ENCODE peak calls at places on chromosomes 11 and 22, in eight cellular contexts. W is GM20000, A is fibroblast of pulmonary artery, K is MM.1S, U is fibroblast of lung, N is mucosa of descending colon, M is pancreas, Y is tibial artery. S is an unnamed sample.

GRCh38 chr22:22164541-22165272 is 79.9 kb upstream of the VPREB1 start:
- DNase-seq in K (no peak), Y (no peak), N (no peak), U (no peak), A (no peak), M (no peak), W (no peak), S (no peak)

GRCh38 chr11:71433648-71434450 is 14.3 kb downstream of the DHCR7 start:
- DNase-seq in M (no peak), W (no peak), N (peak), Y (no peak), A (peak), U (no peak), K (no peak), S (no peak)

GRCh38 chr22:35549338-35549737 is 8.7 kb downstream of the RASD2 start:
- DNase-seq in M (no peak), Y (no peak), A (no peak), U (no peak), N (no peak), W (no peak), K (no peak), S (no peak)

GRCh38 chr11:79400717-79401330 is 40.0 kb downstream of the TENM4 start:
- DNase-seq in Y (no peak), A (peak), W (peak), K (no peak), N (peak), M (no peak), U (no peak), S (no peak)

GRCh38 chr22:30701872-30702271 is 7.2 kb downstream of the OSBP2 start:
- DNase-seq in M (no peak), A (peak), U (peak), K (no peak), N (no peak), W (no peak), Y (no peak), S (no peak)

GRCh38 chr11:112132737-112133136 is 31.2 kb downstream of the IL18 start:
- DNase-seq in K (peak), W (no peak), M (no peak), A (no peak), N (no peak), U (no peak), Y (no peak), S (no peak)

GRCh38 chr22:28560005-28560742 is 119.5 kb downstream of the TTC28 start:
- DNase-seq in W (no peak), M (no peak), K (no peak), U (peak), Y (no peak), A (peak), N (no peak), S (no peak)

GRCh38 chr11:100778386-100778785 is 91.3 kb downstream of the ARHGAP42 start:
- DNase-seq in U (no peak), M (no peak), A (no peak), Y (no peak), W (no peak), N (no peak), K (no peak), S (no peak)

GRCh38 chr11:132770802-132771545 is 761.3 kb downstream of the OPCML start:
- DNase-seq in M (no peak), N (no peak), W (no peak), U (peak), K (no peak), Y (no peak), A (no peak), S (no peak)

GRCh38 chr22:31039393-31039792 is 41.7 kb upstream of the SMTN start:
- DNase-seq in N (no peak), W (no peak), Y (no peak), M (no peak), K (no peak), U (peak), A (peak), S (no peak)

GRCh38 chr11:65425971-65426838 is 3.6 kb downstream of the NEAT1 start:
- DNase-seq in M (no peak), N (peak), W (peak), Y (no peak), K (peak), U (peak), A (peak), S (no peak)

GRCh38 chr22:50605349-50606074 is 4.9 kb downstream of the MAPK8IP2 start:
- DNase-seq in A (no peak), W (peak), K (no peak), Y (no peak), N (peak), M (no peak), U (no peak), S (no peak)

GRCh38 chr11:128802358-128802981 is 64.6 kb downstream of the KCNJ1 start:
- DNase-seq in A (peak), U (no peak), N (no peak), W (no peak), K (no peak), M (no peak), Y (no peak), S (no peak)

GRCh38 chr11:76164861-76165751 is 41.2 kb downstream of the WNT11 start:
- DNase-seq in Y (no peak), M (no peak), K (no peak), A (no peak), N (no peak), W (no peak), U (no peak), S (no peak)

GRCh38 chr22:38935023-38935422 is 22.4 kb upstream of the APOBEC3A start:
- DNase-seq in U (no peak), N (peak), A (no peak), K (no peak), M (peak), Y (no peak), W (no peak), S (no peak)

GRCh38 chr11:82523141-82523540 is 210.5 kb downstream of the FAM181B start:
- DNase-seq in N (no peak), A (no peak), K (no peak), Y (no peak), M (no peak), U (no peak), W (no peak), S (no peak)

GRCh38 chr11:96197221-96197620 is 145.8 kb downstream of the MAML2 start:
- DNase-seq in M (no peak), A (no peak), W (no peak), Y (no peak), U (peak), N (no peak), K (no peak), S (no peak)

GRCh38 chr22:19932367-19933206 is 9.0 kb upstream of the COMT start:
- DNase-seq in W (no peak), N (no peak), K (no peak), Y (no peak), A (no peak), M (no peak), U (no peak), S (no peak)

GRCh38 chr11:117231637-117232021 is 244 bp downstream of the PCSK7 start:
- DNase-seq in M (no peak), W (no peak), N (no peak), K (no peak), U (no peak), Y (no peak), A (no peak), S (no peak)

GRCh38 chr11:34281256-34281655 is 76.6 kb downstream of the ABTB2 start:
- DNase-seq in A (no peak), N (no peak), M (no peak), W (no peak), Y (no peak), U (no peak), K (no peak), S (no peak)

GRCh38 chr11:126133902-126134301 is 71.2 kb upstream of the CDON start:
- DNase-seq in U (no peak), Y (no peak), M (no peak), A (no peak), N (no peak), W (no peak), K (no peak), S (no peak)

GRCh38 chr11:111185259-111185658 is 60.3 kb upstream of the POU2AF2 start:
- DNase-seq in M (no peak), K (no peak), U (no peak), A (peak), W (no peak), N (no peak), Y (no peak), S (no peak)

GRCh38 chr11:70111269-70112016 is 33.3 kb downstream of the ANO1 start:
- DNase-seq in K (no peak), Y (no peak), A (peak), M (peak), N (peak), W (no peak), U (peak), S (peak)

GRCh38 chr11:38160433-38160832 is 1562.4 kb upstream of the RAG2 start:
- DNase-seq in Y (no peak), M (no peak), A (no peak), K (no peak), U (no peak), N (no peak), W (no peak), S (no peak)

GRCh38 chr11:36216061-36216615 is 73.1 kb downstream of the COMMD9 start:
- DNase-seq in W (no peak), M (no peak), N (no peak), K (no peak), A (no peak), U (no peak), Y (no peak), S (no peak)

GRCh38 chr11:69541501-69542313 is 60.2 kb downstream of the LINC01488 start:
- DNase-seq in K (no peak), M (no peak), A (no peak), U (peak), W (no peak), N (no peak), Y (no peak), S (no peak)

GRCh38 chr11:62555464-62556092 is 9.0 kb upstream of the AHNAK start:
- DNase-seq in A (no peak), Y (peak), M (no peak), W (peak), K (peak), U (peak), N (peak), S (no peak)

GRCh38 chr11:11463397-11463796 is 110.3 kb upstream of the CSNK2A3 start:
- DNase-seq in U (no peak), N (no peak), A (no peak), Y (no peak), M (no peak), W (no peak), K (no peak), S (no peak)

GRCh38 chr11:69470793-69471192 is 10.7 kb upstream of the LINC01488 start:
- DNase-seq in N (peak), K (no peak), Y (no peak), M (no peak), W (no peak), A (no peak), U (no peak), S (no peak)

GRCh38 chr22:34851918-34852662 is 213.9 kb upstream of the ISX start:
- DNase-seq in M (no peak), U (no peak), N (no peak), Y (no peak), A (no peak), W (no peak), K (no peak), S (no peak)

GRCh38 chr11:64268687-64269379 is 15.6 kb downstream of the BAD start:
- DNase-seq in U (peak), N (peak), W (no peak), A (peak), M (peak), Y (peak), K (peak), S (no peak)

GRCh38 chr11:86358720-86359119 is 16.0 kb upstream of the CCDC81 start:
- DNase-seq in N (no peak), Y (no peak), U (no peak), M (no peak), W (no peak), K (no peak), A (no peak), S (no peak)

GRCh38 chr11:103940542-103940941 is 95.9 kb upstream of the DDI1 start:
- DNase-seq in U (peak), K (no peak), W (no peak), Y (no peak), N (no peak), M (no peak), A (no peak), S (peak)

GRCh38 chr11:293293-293851 is 4.4 kb downstream of the PGGHG start:
- DNase-seq in N (no peak), A (no peak), K (no peak), U (no peak), Y (peak), M (no peak), W (no peak), S (no peak)
- TF ChIP-seq CTCF in N (no peak), A (no peak), K (no peak), U (no peak), Y (no peak), M (no peak), W (no peak), S (no peak)

GRCh38 chr11:93694109-93694508 is 32.6 kb downstream of the CEP295 start:
- DNase-seq in K (no peak), Y (no peak), M (no peak), A (peak), N (no peak), W (no peak), U (no peak), S (no peak)
- TF ChIP-seq CTCF in K (no peak), Y (no peak), M (no peak), A (peak), N (no peak), W (no peak), U (peak), S (no peak)

GRCh38 chr11:10451399-10452116 is 3.5 kb upstream of the AMPD3 start:
- DNase-seq in Y (no peak), A (no peak), U (no peak), M (no peak), K (no peak), N (no peak), W (no peak), S (no peak)
- TF ChIP-seq CTCF in Y (no peak), A (no peak), U (no peak), M (no peak), K (no peak), N (no peak), W (no peak), S (no peak)

DNA sequence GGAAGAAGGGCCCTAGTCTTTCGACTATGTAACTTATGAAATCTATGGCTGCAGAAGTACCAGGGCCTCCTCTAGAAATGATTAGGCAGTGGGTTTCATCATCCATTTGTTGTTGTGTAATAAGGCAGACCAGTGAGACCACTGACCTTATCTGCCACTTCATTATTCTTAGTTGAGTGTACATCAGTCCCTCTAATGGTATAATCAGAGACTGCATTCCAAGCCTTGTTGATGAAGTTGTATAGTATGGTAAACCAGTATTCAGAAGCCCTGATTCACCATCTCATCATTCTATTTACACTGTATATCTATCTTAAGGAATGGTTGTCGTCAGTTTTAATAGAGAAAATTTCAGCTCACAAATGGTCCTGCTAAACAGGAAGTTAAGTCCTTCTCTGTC is 32.2 kb upstream of the GRIA4 start:
- DNase-seq in N (no peak), U (peak), Y (no peak), M (no peak), K (no peak), W (no peak), A (peak), S (no peak)
- TF ChIP-seq CTCF in N (no peak), U (peak), Y (no peak), M (no peak), K (no peak), W (no peak), A (peak), S (no peak)

DNA sequence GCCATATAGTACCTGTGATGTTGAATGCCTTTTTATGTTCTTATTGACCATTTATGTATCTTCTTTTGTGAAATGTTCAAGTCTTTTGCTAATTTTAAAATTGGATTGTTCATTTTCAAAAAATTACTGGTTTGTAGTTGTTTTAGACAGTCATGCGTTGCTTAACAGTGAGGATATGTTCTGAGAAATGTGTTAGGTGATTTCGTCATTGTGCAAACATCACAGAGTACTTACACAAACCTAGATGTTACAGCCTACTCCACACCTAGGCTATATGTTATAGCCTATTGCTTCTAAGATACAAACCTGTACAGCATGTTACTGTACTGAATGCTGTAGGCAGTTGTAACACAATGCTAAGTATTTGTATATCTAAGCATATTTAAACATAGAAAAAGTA is 32.5 kb downstream of the PDE3B start:
- DNase-seq in W (no peak), A (no peak), Y (no peak), N (no peak), U (no peak), M (no peak), K (no peak), S (no peak)
- TF ChIP-seq CTCF in W (no peak), A (no peak), Y (no peak), N (no peak), U (no peak), M (no peak), K (no peak), S (no peak)

GRCh38 chr11:77473801-77474508 is at the start of gene PAK1:
- DNase-seq in Y (peak), M (peak), U (peak), W (peak), K (peak), N (peak), A (peak), S (peak)
- TF ChIP-seq CTCF in Y (no peak), M (no peak), U (peak), W (no peak), K (peak), N (no peak), A (no peak), S (peak)

GRCh38 chr22:46595545-46595944 is 24.6 kb upstream of the GRAMD4 start:
- DNase-seq in M (no peak), K (no peak), W (no peak), U (no peak), Y (peak), A (no peak), N (peak), S (no peak)

GRCh38 chr22:46598224-46598623 is 22.0 kb upstream of the GRAMD4 start:
- DNase-seq in Y (no peak), M (no peak), K (no peak), U (no peak), N (no peak), W (no peak), A (no peak), S (no peak)

GRCh38 chr22:46594947-46595298 is 25.3 kb upstream of the GRAMD4 start:
- DNase-seq in U (no peak), M (no peak), W (no peak), A (no peak), N (no peak), K (no peak), Y (no peak), S (no peak)

GRCh38 chr22:46596032-46596441 is 24.1 kb upstream of the GRAMD4 start:
- DNase-seq in A (no peak), W (no peak), Y (peak), U (peak), K (no peak), M (no peak), N (peak), S (peak)

GRCh38 chr22:46596819-46597218 is 23.4 kb upstream of the GRAMD4 start:
- DNase-seq in K (no peak), U (no peak), W (no peak), N (peak), Y (peak), M (peak), A (no peak), S (no peak)
- TF ChIP-seq CTCF in K (no peak), U (no peak), W (no peak), N (peak), Y (no peak), M (peak), A (no peak), S (no peak)

DNA sequence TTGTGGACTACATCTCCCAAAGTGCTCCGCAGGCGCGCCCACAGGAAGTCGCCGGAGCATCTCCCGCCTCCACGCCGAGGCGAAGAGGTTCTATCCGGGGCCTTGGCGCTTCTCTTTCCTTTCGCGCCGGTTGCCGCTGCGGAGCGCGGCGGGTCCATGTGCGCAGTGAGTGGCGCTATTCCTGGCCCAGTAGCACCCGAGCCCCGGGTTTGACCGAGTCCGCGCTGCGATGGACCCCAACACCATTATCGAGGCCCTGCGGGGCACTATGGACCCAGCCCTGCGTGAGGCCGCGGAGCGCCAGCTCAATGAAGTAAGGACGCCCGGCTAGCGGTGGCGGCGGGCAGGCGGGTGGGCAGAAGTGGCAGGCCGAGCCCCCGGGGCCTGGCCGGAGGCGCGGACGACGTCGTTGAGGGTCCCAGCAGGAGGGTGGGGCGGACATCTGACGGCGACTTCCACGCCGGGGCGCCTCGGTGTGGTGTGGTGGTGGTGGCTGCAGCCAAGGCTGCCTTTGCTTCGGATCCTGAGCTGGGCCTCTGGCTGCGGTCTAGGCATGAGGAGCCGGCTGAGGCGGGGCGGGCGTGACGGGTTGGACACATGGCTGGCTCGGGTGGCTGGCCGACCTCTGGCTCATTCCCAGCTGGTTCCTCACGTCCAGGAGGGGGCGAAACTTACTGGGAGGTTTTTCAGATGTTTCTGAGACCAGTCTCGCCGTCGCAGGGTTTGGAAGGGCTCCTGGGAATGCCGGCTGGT is at the start of gene IPO7:
- DNase-seq in Y (peak), M (peak), W (peak), N (peak), U (peak), A (peak), K (peak), S (peak)
- TF ChIP-seq CTCF in Y (no peak), M (no peak), W (no peak), N (peak), U (peak), A (peak), K (peak), S (peak)

S was measured in AG09319.